ENCODE peak calls at places on chromosomes 13 and 19, in five cellular contexts. J, X, D, F and R are unnamed samples.

GRCh38 chr13:108322206-108322824 is 52.8 kb downstream of the TNFSF13B start:
- DNase-seq in J (peak), X (no peak), D (no peak), F (no peak), R (peak)

GRCh38 chr19:43809762-43810696 is 7.8 kb upstream of the LYPD5 start:
- DNase-seq in J (peak), X (no peak), D (peak), F (peak), R (peak)

GRCh38 chr13:21032656-21033055 is 28.7 kb downstream of the LATS2 start:
- DNase-seq in J (no peak), X (no peak), D (no peak), F (no peak), R (no peak)

GRCh38 chr13:75271851-75272250 is 210.1 kb downstream of the TBC1D4 start:
- DNase-seq in J (no peak), X (no peak), D (no peak), F (no peak), R (no peak)

GRCh38 chr13:110405597-110406450 is 98.7 kb downstream of the COL4A2 start:
- DNase-seq in J (no peak), X (no peak), D (no peak), F (no peak), R (no peak)

GRCh38 chr19:5166262-5166661 is 174.3 kb downstream of the PTPRS start:
- DNase-seq in J (no peak), X (no peak), D (no peak), F (peak), R (no peak)

GRCh38 chr19:51722492-51722891 is 1.3 kb downstream of the HAS1 start:
- DNase-seq in J (no peak), X (no peak), D (no peak), F (no peak), R (no peak)

GRCh38 chr13:107799001-107799400 is 416.3 kb downstream of the LIG4 start:
- DNase-seq in J (no peak), X (no peak), D (no peak), F (no peak), R (no peak)

GRCh38 chr19:3464797-3465235 is 15.5 kb downstream of the SMIM24 start:
- DNase-seq in J (no peak), X (no peak), D (no peak), F (no peak), R (no peak)

GRCh38 chr19:52566588-52566987 is 3.5 kb upstream of the ZNF701 start:
- DNase-seq in J (peak), X (no peak), D (no peak), F (no peak), R (peak)

GRCh38 chr13:40666905-40667621 is 622 bp upstream of the FOXO1 start:
- DNase-seq in J (no peak), X (peak), D (peak), F (no peak), R (peak)

GRCh38 chr13:59422646-59423045 is 741.1 kb downstream of the DIAPH3 start:
- DNase-seq in J (no peak), X (no peak), D (no peak), F (no peak), R (no peak)

GRCh38 chr13:48561461-48562224 is 28.8 kb upstream of the RCBTB2 start:
- DNase-seq in J (no peak), X (no peak), D (no peak), F (no peak), R (no peak)

GRCh38 chr19:748274-748598 is 2.7 kb upstream of the MISP start:
- DNase-seq in J (no peak), X (no peak), D (no peak), F (no peak), R (no peak)

GRCh38 chr13:45584816-45585215 is 30.7 kb downstream of the ERICH6B start:
- DNase-seq in J (no peak), X (no peak), D (peak), F (no peak), R (no peak)

GRCh38 chr13:29438772-29439171 is 156.7 kb downstream of the SLC7A1 start:
- DNase-seq in J (no peak), X (no peak), D (no peak), F (no peak), R (no peak)

GRCh38 chr13:54536112-54536511 is 1507.5 kb downstream of the OLFM4 start:
- DNase-seq in J (no peak), X (no peak), D (no peak), F (no peak), R (peak)

GRCh38 chr19:5001547-5002131 is 32.7 kb downstream of the KDM4B start:
- DNase-seq in J (peak), X (peak), D (peak), F (peak), R (peak)

GRCh38 chr13:99686157-99686572 is 184.9 kb downstream of the TM9SF2 start:
- DNase-seq in J (no peak), X (no peak), D (no peak), F (no peak), R (no peak)

GRCh38 chr13:94312511-94313191 is 166.8 kb downstream of the DCT start:
- DNase-seq in J (no peak), X (no peak), D (no peak), F (no peak), R (no peak)

GRCh38 chr13:106587787-106588186 is 19.9 kb upstream of the ARGLU1 start:
- DNase-seq in J (no peak), X (no peak), D (no peak), F (no peak), R (no peak)

GRCh38 chr13:79711631-79712030 is 230.7 kb downstream of the NDFIP2 start:
- DNase-seq in J (no peak), X (no peak), D (no peak), F (no peak), R (no peak)

GRCh38 chr19:57719424-57719823 is 8.0 kb downstream of the ZNF671 start:
- DNase-seq in J (no peak), X (peak), D (no peak), F (no peak), R (no peak)

GRCh38 chr19:51697169-51697776 is 4.1 kb downstream of the SPACA6 start:
- DNase-seq in J (no peak), X (no peak), D (no peak), F (no peak), R (no peak)

GRCh38 chr13:50208826-50209335 is 193.6 kb downstream of the KCNRG start:
- DNase-seq in J (peak), X (no peak), D (no peak), F (no peak), R (peak)

GRCh38 chr19:45717983-45718650 is 12.6 kb downstream of the FBXO46 start:
- DNase-seq in J (no peak), X (no peak), D (no peak), F (no peak), R (no peak)